ENCODE peak calls at places on chromosomes 7 and 10, in seven cellular contexts. R, P, B, M, H, X and A are unnamed samples.
A peak's percentile ranks its signal among the peaks of the same experiment; 100 is the strongest.

GRCh38 chr7:79553811-79554555 is 100.5 kb upstream of the MAGI2 start:
- DNase-seq in R (no peak), P (no peak), B (peak; percentile 81), M (peak; percentile 72), H (no peak), X (no peak), A (no peak)

GRCh38 chr7:156236181-156236889 is 404.2 kb upstream of the RNF32 start:
- DNase-seq in R (no peak), P (no peak), B (no peak), M (no peak), H (peak; percentile 34), X (no peak), A (no peak)

GRCh38 chr7:17986826-17987225 is 40.8 kb downstream of the PRPS1L1 start:
- DNase-seq in R (no peak), P (no peak), B (peak; percentile 89), M (peak; percentile 79), H (no peak), X (no peak), A (no peak)

GRCh38 chr10:13099144-13099665 is 758 bp upstream of the OPTN start:
- DNase-seq in R (peak; percentile 57), P (peak; percentile 88), B (peak; percentile 35), M (peak; percentile 82), H (peak; percentile 75), X (peak; percentile 87), A (peak; percentile 70)

GRCh38 chr7:40622830-40623507 is 488.2 kb downstream of the SUGCT start:
- DNase-seq in R (no peak), P (no peak), B (no peak), M (no peak), H (no peak), X (no peak), A (no peak)

GRCh38 chr10:103226011-103226410 is 19.7 kb upstream of the RPEL1 start:
- DNase-seq in R (no peak), P (no peak), B (no peak), M (no peak), H (no peak), X (no peak), A (no peak)

GRCh38 chr7:138000081-138000701 is 1.7 kb downstream of the CREB3L2 start:
- DNase-seq in R (no peak), P (peak; percentile 46), B (no peak), M (peak; percentile 92), H (peak; percentile 74), X (peak; percentile 79), A (peak; percentile 53)

GRCh38 chr7:45342236-45342635 is 184.6 kb downstream of the RAMP3 start:
- DNase-seq in R (no peak), P (no peak), B (no peak), M (no peak), H (no peak), X (no peak), A (no peak)

GRCh38 chr10:24344279-24344678 is 135.3 kb downstream of the KIAA1217 start:
- DNase-seq in R (no peak), P (no peak), B (peak; percentile 94), M (no peak), H (no peak), X (no peak), A (no peak)

GRCh38 chr7:108575156-108575555 is 5.5 kb downstream of the DNAJB9 start:
- DNase-seq in R (no peak), P (no peak), B (no peak), M (no peak), H (no peak), X (no peak), A (no peak)

GRCh38 chr7:94418851-94419250 is 24.2 kb downstream of the COL1A2 start:
- DNase-seq in R (no peak), P (no peak), B (no peak), M (no peak), H (no peak), X (no peak), A (no peak)

GRCh38 chr7:136009488-136010079 is 32.4 kb upstream of the MTPN start:
- DNase-seq in R (peak; percentile 25), P (no peak), B (peak; percentile 76), M (peak; percentile 84), H (no peak), X (peak; percentile 69), A (no peak)

GRCh38 chr10:101018600-101019439 is 12.1 kb downstream of the PDZD7 start:
- DNase-seq in R (peak; percentile 70), P (peak; percentile 91), B (peak; percentile 77), M (peak; percentile 93), H (peak; percentile 91), X (peak; percentile 93), A (peak; percentile 87)

GRCh38 chr7:5557920-5558401 is 134.3 kb upstream of the TNRC18 start:
- DNase-seq in R (no peak), P (no peak), B (no peak), M (peak; percentile 32), H (peak; percentile 93), X (no peak), A (peak; percentile 77)

GRCh38 chr7:27933691-27934565 is 194.0 kb downstream of the TAX1BP1 start:
- DNase-seq in R (no peak), P (no peak), B (peak; percentile 43), M (no peak), H (no peak), X (peak; percentile 61), A (no peak)

GRCh38 chr10:118057351-118057750 is 10.6 kb upstream of the RAB11FIP2 start:
- DNase-seq in R (no peak), P (peak; percentile 58), B (no peak), M (no peak), H (no peak), X (peak; percentile 21), A (no peak)

GRCh38 chr10:28797904-28798371 is 120.6 kb downstream of the BAMBI start:
- DNase-seq in R (no peak), P (no peak), B (peak; percentile 17), M (no peak), H (no peak), X (no peak), A (no peak)

GRCh38 chr7:152202056-152202455 is 176.6 kb downstream of the GALNT11 start:
- DNase-seq in R (no peak), P (no peak), B (peak; percentile 32), M (peak; percentile 38), H (no peak), X (no peak), A (no peak)

GRCh38 chr7:139086454-139086853 is 23.1 kb downstream of the ZC3HAV1 start:
- DNase-seq in R (no peak), P (no peak), B (no peak), M (no peak), H (no peak), X (no peak), A (no peak)

GRCh38 chr7:82705831-82706230 is 262.3 kb upstream of the CACNA2D1 start:
- DNase-seq in R (no peak), P (no peak), B (no peak), M (no peak), H (no peak), X (no peak), A (no peak)

GRCh38 chr7:127865466-127865865 is 165.8 kb downstream of the LRRC4 start:
- DNase-seq in R (no peak), P (no peak), B (peak; percentile 7), M (peak; percentile 68), H (no peak), X (no peak), A (no peak)

DNA sequence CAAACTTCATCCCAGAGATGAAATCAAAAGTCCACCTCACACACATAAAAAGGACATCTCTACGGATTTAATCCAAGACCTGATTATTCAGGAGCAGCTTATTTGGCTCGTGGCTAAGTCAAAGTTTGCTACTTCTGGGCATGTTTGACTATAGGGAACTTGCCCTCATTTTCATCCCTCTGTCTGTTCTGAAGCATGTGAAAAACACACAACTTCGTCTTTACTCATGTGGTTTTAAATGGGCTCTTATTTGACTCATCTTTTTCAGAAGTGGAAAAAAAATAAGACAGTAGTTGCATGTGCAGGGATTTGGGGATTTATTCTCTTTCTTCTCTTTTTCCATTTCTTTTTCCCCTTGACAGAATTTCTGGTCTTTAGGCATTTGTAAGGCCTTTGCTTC is 295.9 kb downstream of the TFEC start:
- DNase-seq in R (no peak), P (no peak), B (no peak), M (peak; percentile 2), H (no peak), X (no peak), A (no peak)
- H3K9ac ChIP-seq in R (no peak overlapping the region), P (no peak overlapping the region), B (no peak overlapping the region), M (no peak overlapping the region), H (no peak overlapping the region), X (no peak overlapping the region), A (no peak overlapping the region)

GRCh38 chr10:90799172-90799571 is 58.7 kb downstream of the HTR7 start:
- DNase-seq in R (no peak), P (no peak), B (no peak), M (no peak), H (no peak), X (no peak), A (no peak)

GRCh38 chr10:90798482-90798881 is 59.4 kb downstream of the HTR7 start:
- DNase-seq in R (no peak), P (no peak), B (no peak), M (no peak), H (no peak), X (no peak), A (no peak)

GRCh38 chr10:90804354-90804753 is 53.5 kb downstream of the HTR7 start:
- DNase-seq in R (no peak), P (no peak), B (no peak), M (no peak), H (no peak), X (no peak), A (no peak)

GRCh38 chr10:90800232-90800796 is 57.5 kb downstream of the HTR7 start:
- DNase-seq in R (no peak), P (no peak), B (no peak), M (no peak), H (no peak), X (no peak), A (no peak)

GRCh38 chr10:90801608-90802007 is 56.2 kb downstream of the HTR7 start:
- DNase-seq in R (no peak), P (no peak), B (no peak), M (no peak), H (no peak), X (no peak), A (no peak)
- H3K4me1 ChIP-seq in R (no peaks in the 10 kb centered on the region), P (peaks cover 3% of the 10 kb centered on the region), B (no peaks in the 10 kb centered on the region), M (no peaks in the 10 kb centered on the region), H (no peaks in the 10 kb centered on the region), X (no peaks in the 10 kb centered on the region), A (no peaks in the 10 kb centered on the region)

GRCh38 chr10:99981581-99982199 is 28.1 kb downstream of the DNMBP start:
- DNase-seq in R (no peak), P (no peak), B (no peak), M (no peak), H (no peak), X (no peak), A (no peak)

GRCh38 chr10:99984201-99984600 is 25.5 kb downstream of the DNMBP start:
- DNase-seq in R (no peak), P (no peak), B (peak; percentile 49), M (no peak), H (no peak), X (no peak), A (no peak)

GRCh38 chr10:99982728-99983127 is 27.0 kb downstream of the DNMBP start:
- DNase-seq in R (no peak), P (no peak), B (no peak), M (no peak), H (no peak), X (no peak), A (no peak)

GRCh38 chr10:99983280-99983988 is 26.3 kb downstream of the DNMBP start:
- DNase-seq in R (no peak), P (no peak), B (no peak), M (peak; percentile 60), H (no peak), X (no peak), A (no peak)

GRCh38 chr10:99984635-99985034 is 25.1 kb downstream of the DNMBP start:
- DNase-seq in R (no peak), P (no peak), B (no peak), M (no peak), H (no peak), X (no peak), A (no peak)
- H3K9ac ChIP-seq in R (no peak overlapping the region), P (no peak overlapping the region), B (no peak overlapping the region), M (no peak overlapping the region), H (no peak overlapping the region), X (no peak overlapping the region), A (no peak overlapping the region)

GRCh38 chr10:7409045-7409731 is 1.6 kb downstream of the SFMBT2 start:
- DNase-seq in R (no peak), P (peak; percentile 33), B (peak; percentile 8), M (peak; percentile 23), H (peak; percentile 80), X (peak; percentile 41), A (peak; percentile 29)
- H3K4me1 ChIP-seq in R (peaks cover 2% of the 10 kb centered on the region), P (no peaks in the 10 kb centered on the region), B (no peaks in the 10 kb centered on the region), M (peaks cover 35% of the 10 kb centered on the region), H (no peaks in the 10 kb centered on the region), X (peaks cover 24% of the 10 kb centered on the region), A (no peaks in the 10 kb centered on the region)